ENCODE peak calls at places on chromosomes 3 and 15, in eight cellular contexts. N, I, B, J, C, H, K and Q are unnamed samples.

GRCh38 chr3:50246517-50246954 is 10.5 kb downstream of the GNAI2 start:
- DNase-seq in J (peak), I (peak), K (no peak), B (peak), H (no peak), N (no peak), C (peak), Q (peak)

GRCh38 chr15:60162911-60163310 is 158.8 kb downstream of the FOXB1 start:
- DNase-seq in C (no peak), H (no peak), I (no peak), K (no peak), N (no peak), J (no peak), B (no peak), Q (no peak)

GRCh38 chr15:96296264-96296663 is 34.2 kb upstream of the NR2F2 start:
- DNase-seq in K (no peak), N (no peak), H (no peak), C (peak), I (peak), J (peak), B (no peak), Q (peak)

GRCh38 chr15:76904461-76905012 is 603 bp downstream of the SCAPER start:
- DNase-seq in N (peak), K (no peak), J (peak), I (peak), C (peak), H (no peak), B (peak), Q (peak)

GRCh38 chr3:14177580-14178246 is 688 bp downstream of the XPC start:
- DNase-seq in J (peak), B (no peak), I (peak), H (no peak), K (no peak), C (peak), N (no peak), Q (no peak)

GRCh38 chr3:192727032-192727847 is at the start of gene FGF12:
- DNase-seq in K (peak), I (peak), N (peak), J (peak), C (peak), H (no peak), B (peak), Q (peak)

GRCh38 chr3:63328386-63328785 is 50.3 kb downstream of the SYNPR start:
- DNase-seq in J (peak), H (no peak), B (no peak), K (no peak), N (no peak), I (peak), C (peak), Q (no peak)

GRCh38 chr3:20669675-20670074 is 483.7 kb upstream of the SGO1 start:
- DNase-seq in H (no peak), N (no peak), I (no peak), C (no peak), J (no peak), B (no peak), K (no peak), Q (no peak)

GRCh38 chr3:8709801-8710524 is 23.6 kb upstream of the CAV3 start:
- DNase-seq in K (no peak), J (no peak), B (no peak), C (no peak), I (no peak), H (no peak), N (peak), Q (no peak)

GRCh38 chr15:92393287-92393993 is at the start of gene ST8SIA2:
- DNase-seq in K (peak), C (peak), N (peak), J (peak), I (no peak), B (no peak), H (no peak), Q (no peak)

GRCh38 chr15:26082833-26083174 is 219.7 kb upstream of the ATP10A start:
- DNase-seq in B (no peak), K (no peak), N (no peak), I (no peak), C (peak), H (no peak), J (no peak), Q (peak)

GRCh38 chr3:184785856-184786255 is 26.1 kb upstream of the VPS8 start:
- DNase-seq in I (no peak), H (no peak), J (peak), B (no peak), N (no peak), C (no peak), K (no peak), Q (no peak)

GRCh38 chr3:197195326-197195725 is 103.1 kb downstream of the DLG1 start:
- DNase-seq in B (no peak), C (no peak), N (no peak), I (no peak), J (no peak), K (no peak), H (no peak), Q (no peak)

GRCh38 chr3:97510795-97511194 is 253.8 kb upstream of the ARL6 start:
- DNase-seq in I (no peak), J (no peak), H (no peak), C (no peak), N (peak), B (no peak), K (peak), Q (no peak)

GRCh38 chr15:39361497-39361896 is 219.4 kb upstream of the THBS1 start:
- DNase-seq in N (no peak), K (no peak), H (no peak), I (no peak), C (no peak), B (no peak), J (no peak), Q (peak)

GRCh38 chr3:4492240-4493007 is 724 bp upstream of the ITPR1 start:
- DNase-seq in N (no peak), J (peak), C (peak), B (peak), H (no peak), I (peak), K (peak), Q (peak)

GRCh38 chr3:13116426-13116825 is 43.2 kb upstream of the IQSEC1 start:
- DNase-seq in I (no peak), K (no peak), C (no peak), N (no peak), B (no peak), H (no peak), J (no peak), Q (no peak)

GRCh38 chr3:23659274-23659673 is 146.5 kb upstream of the UBE2E1 start:
- DNase-seq in J (no peak), B (no peak), I (no peak), H (no peak), C (no peak), N (no peak), K (no peak), Q (no peak)

GRCh38 chr3:77323616-77324015 is 283.7 kb downstream of the ROBO2 start:
- DNase-seq in C (no peak), H (no peak), B (no peak), I (no peak), K (no peak), J (no peak), N (no peak), Q (no peak)

GRCh38 chr3:12307136-12307535 is 18.3 kb downstream of the PPARG start:
- DNase-seq in I (peak), H (no peak), N (no peak), K (no peak), J (no peak), B (no peak), C (no peak), Q (no peak)

GRCh38 chr3:193962986-193963683 is 172.8 kb upstream of the HES1 start:
- DNase-seq in I (no peak), C (peak), B (no peak), J (no peak), H (no peak), N (no peak), K (no peak), Q (peak)

GRCh38 chr15:89333011-89333860 is 1.4 kb downstream of the POLG start:
- DNase-seq in C (no peak), J (no peak), N (no peak), H (no peak), B (no peak), K (peak), I (no peak), Q (no peak)

GRCh38 chr3:132318451-132318850 is 1.2 kb downstream of the ACP3 start:
- DNase-seq in C (peak), K (no peak), J (peak), B (no peak), N (no peak), I (peak), H (no peak), Q (peak)

GRCh38 chr15:31405200-31405929 is 78.7 kb downstream of the KLF13 start:
- DNase-seq in B (no peak), K (no peak), J (peak), C (no peak), H (no peak), I (peak), N (no peak), Q (peak)

GRCh38 chr3:71498053-71498452 is 85.5 kb downstream of the FOXP1 start:
- DNase-seq in B (no peak), J (no peak), C (peak), N (no peak), H (no peak), K (no peak), I (no peak), Q (no peak)

GRCh38 chr15:62163847-62164499 is 1.1 kb downstream of the C2CD4B start:
- DNase-seq in C (no peak), I (no peak), K (peak), H (no peak), N (no peak), B (no peak), J (no peak), Q (no peak)

GRCh38 chr3:171236586-171237120 is 210.1 kb upstream of the SLC2A2 start:
- DNase-seq in N (no peak), I (no peak), B (no peak), C (no peak), H (no peak), J (no peak), K (peak), Q (no peak)

GRCh38 chr3:53109190-53109589 is 21.0 kb downstream of the RFT1 start:
- DNase-seq in B (no peak), I (peak), K (no peak), H (peak), C (peak), J (peak), N (no peak), Q (peak)

GRCh38 chr3:171458857-171459129 is 1.4 kb downstream of the TNIK start:
- DNase-seq in H (no peak), B (no peak), C (no peak), N (no peak), I (no peak), K (peak), J (no peak), Q (no peak)

GRCh38 chr15:26438316-26438715 is 334.6 kb downstream of the GABRB3 start:
- DNase-seq in N (peak), B (no peak), K (no peak), J (no peak), C (no peak), I (no peak), H (no peak), Q (no peak)

GRCh38 chr3:36679384-36680200 is 84.8 kb downstream of the DCLK3 start:
- DNase-seq in I (peak), B (no peak), H (peak), C (peak), J (peak), K (no peak), N (no peak), Q (peak)

GRCh38 chr15:85625856-85626255 is 168.9 kb downstream of the KLHL25 start:
- DNase-seq in H (no peak), N (no peak), I (peak), C (peak), K (no peak), B (no peak), J (peak), Q (no peak)

GRCh38 chr15:50128266-50128665 is 9.2 kb upstream of the ATP8B4 start:
- DNase-seq in I (no peak), H (no peak), N (peak), J (no peak), B (peak), C (no peak), K (no peak), Q (no peak)

GRCh38 chr15:80585544-80586018 is 109.5 kb upstream of the ABHD17C start:
- DNase-seq in K (no peak), B (no peak), C (no peak), I (no peak), H (no peak), N (peak), J (no peak), Q (peak)

GRCh38 chr15:75836953-75837321 is 6.3 kb upstream of the UBE2Q2 start:
- DNase-seq in I (peak), B (no peak), N (no peak), K (no peak), J (peak), C (peak), H (peak), Q (peak)